ENCODE peak calls at places on chromosomes 13 and 19, in nine cellular contexts. F is T1000, V is OCI-LY7, U is MV-4-11, R is heart left ventricle, W is cardiac muscle cell, J is neural crest cell, D is sigmoid colon, S is lung microvascular endothelial cell. Q is an unnamed sample.

GRCh38 chr13:54018485-54018884 is 989.9 kb downstream of the OLFM4 start:
- DNase-seq in F (no peak), V (no peak), U (no peak), R (no peak), W (no peak), J (no peak), D (no peak), S (no peak), Q (no peak)

GRCh38 chr13:47256618-47257017 is 359.8 kb upstream of the HTR2A start:
- DNase-seq in F (no peak), V (no peak), U (peak), R (no peak), W (peak), J (no peak), D (no peak), S (no peak), Q (no peak)

GRCh38 chr13:48231080-48231479 is 1.9 kb upstream of the ITM2B start:
- DNase-seq in F (no peak), V (no peak), U (no peak), R (no peak), W (peak), J (no peak), D (no peak), S (no peak), Q (no peak)

GRCh38 chr13:113129921-113130750 is 7.5 kb downstream of the F10 start:
- DNase-seq in F (no peak), V (no peak), U (no peak), R (peak), W (peak), J (no peak), D (no peak), S (no peak), Q (no peak)

GRCh38 chr19:48938256-48938655 is 4.8 kb downstream of the DHDH start:
- DNase-seq in F (no peak), V (no peak), U (no peak), R (no peak), W (no peak), J (no peak), D (no peak), S (no peak), Q (no peak)

GRCh38 chr19:53865918-53866696 is 1.6 kb upstream of the MYADM start:
- DNase-seq in F (no peak), V (no peak), U (peak), R (peak), W (peak), J (peak), D (peak), S (peak), Q (no peak)

GRCh38 chr13:28171266-28171665 is 32.9 kb downstream of the PAN3 start:
- DNase-seq in F (no peak), V (no peak), U (no peak), R (no peak), W (no peak), J (no peak), D (no peak), S (no peak), Q (no peak)

GRCh38 chr13:111399776-111400505 is 79.5 kb downstream of the TEX29 start:
- DNase-seq in F (no peak), V (no peak), U (no peak), R (no peak), W (no peak), J (no peak), D (peak), S (no peak), Q (no peak)

GRCh38 chr13:106533940-106534843 is 1.3 kb downstream of the EFNB2 start:
- DNase-seq in F (peak), V (no peak), U (no peak), R (peak), W (peak), J (peak), D (peak), S (peak), Q (no peak)

GRCh38 chr19:8396563-8397203 is 6.5 kb downstream of the RAB11B start:
- DNase-seq in F (no peak), V (peak), U (peak), R (peak), W (peak), J (peak), D (peak), S (peak), Q (no peak)

GRCh38 chr13:51002736-51003135 is 93.1 kb downstream of the RNASEH2B start:
- DNase-seq in F (no peak), V (no peak), U (no peak), R (no peak), W (no peak), J (no peak), D (no peak), S (no peak), Q (no peak)

GRCh38 chr13:101416181-101417042 is at the start of gene NALCN:
- DNase-seq in F (no peak), V (no peak), U (no peak), R (peak), W (peak), J (peak), D (no peak), S (peak), Q (no peak)

GRCh38 chr19:37594982-37595382 is 306 bp downstream of the ZNF540 start:
- DNase-seq in F (peak), V (no peak), U (peak), R (peak), W (peak), J (no peak), D (peak), S (peak), Q (peak)

GRCh38 chr13:111973186-111974064 is 93.5 kb upstream of the SOX1 start:
- DNase-seq in F (no peak), V (no peak), U (no peak), R (no peak), W (no peak), J (no peak), D (no peak), S (no peak), Q (no peak)

GRCh38 chr13:20691616-20692015 is 11.9 kb upstream of the IL17D start:
- DNase-seq in F (no peak), V (no peak), U (no peak), R (no peak), W (no peak), J (no peak), D (no peak), S (no peak), Q (no peak)

GRCh38 chr13:28451482-28452217 is 43.3 kb downstream of the FLT1 start:
- DNase-seq in F (no peak), V (no peak), U (no peak), R (no peak), W (peak), J (no peak), D (no peak), S (peak), Q (no peak)

GRCh38 chr13:52428295-52428694 is 22.1 kb downstream of the VPS36 start:
- DNase-seq in F (no peak), V (no peak), U (no peak), R (no peak), W (peak), J (no peak), D (no peak), S (peak), Q (no peak)

GRCh38 chr19:10580979-10581631 is 6.0 kb downstream of the AP1M2 start:
- DNase-seq in F (peak), V (peak), U (peak), R (peak), W (peak), J (peak), D (peak), S (peak), Q (peak)

GRCh38 chr13:24623141-24623665 is 57.0 kb upstream of the ATP12A start:
- DNase-seq in F (no peak), V (no peak), U (no peak), R (no peak), W (no peak), J (no peak), D (no peak), S (no peak), Q (no peak)

GRCh38 chr13:111243981-111244380 is 76.5 kb upstream of the TEX29 start:
- DNase-seq in F (no peak), V (no peak), U (no peak), R (no peak), W (no peak), J (no peak), D (no peak), S (no peak), Q (no peak)

GRCh38 chr19:19366691-19367396 is 38.6 kb upstream of the GATAD2A start:
- DNase-seq in F (peak), V (peak), U (peak), R (peak), W (peak), J (peak), D (no peak), S (peak), Q (no peak)

GRCh38 chr13:25380082-25380481 is 8.3 kb downstream of the ATP8A2 start:
- DNase-seq in F (no peak), V (no peak), U (no peak), R (no peak), W (no peak), J (no peak), D (no peak), S (no peak), Q (no peak)

GRCh38 chr13:88103824-88104223 is 432.7 kb downstream of the SLITRK5 start:
- DNase-seq in F (no peak), V (no peak), U (no peak), R (no peak), W (no peak), J (no peak), D (no peak), S (no peak), Q (no peak)

GRCh38 chr19:8615813-8616596 is 5.5 kb upstream of the ADAMTS10 start:
- DNase-seq in F (no peak), V (peak), U (peak), R (peak), W (peak), J (peak), D (peak), S (peak), Q (peak)

GRCh38 chr19:38037151-38037611 is 130.2 kb downstream of the SIPA1L3 start:
- DNase-seq in F (no peak), V (no peak), U (no peak), R (no peak), W (no peak), J (no peak), D (no peak), S (no peak), Q (no peak)

GRCh38 chr19:47726467-47726866 is 13.2 kb downstream of the EHD2 start:
- DNase-seq in F (no peak), V (no peak), U (peak), R (no peak), W (peak), J (no peak), D (no peak), S (no peak), Q (no peak)

GRCh38 chr19:1402411-1403070 is 1.2 kb upstream of the GAMT start:
- DNase-seq in F (no peak), V (no peak), U (no peak), R (peak), W (no peak), J (no peak), D (no peak), S (no peak), Q (no peak)

GRCh38 chr19:8196271-8196908 is 12.8 kb upstream of the CERS4 start:
- DNase-seq in F (no peak), V (peak), U (peak), R (no peak), W (no peak), J (no peak), D (no peak), S (no peak), Q (no peak)

GRCh38 chr19:45887311-45887710 is 1.4 kb upstream of the IRF2BP1 start:
- DNase-seq in F (no peak), V (no peak), U (no peak), R (no peak), W (no peak), J (no peak), D (no peak), S (no peak), Q (no peak)

GRCh38 chr19:1481224-1481892 is 2.3 kb upstream of the C19orf25 start:
- DNase-seq in F (no peak), V (no peak), U (no peak), R (peak), W (no peak), J (no peak), D (peak), S (no peak), Q (no peak)

Q was measured in omental fat pad.